ENCODE peak calls at places on chromosomes 2 and 18, in ten cellular contexts. O is activated CD8-positive, alpha-beta memory T cell treated with anti-CD3 and anti-CD28 coated beads, Interleukin-2, amount 10 ng/mL, durations not matched to agents 7 days and 5 days; X is left cardiac atrium; A is naive thymus-derived CD8-positive, alpha-beta T cell; C is upper lobe of left lung; S is activated T-helper 17 cell treated with anti-CD3 and anti-CD28 coated beads, Interleukin-2, amount 50 U/mL, for 72 hours; Z is sciatic nerve; K is esophagus mucosa; W is activated naive CD8-positive, alpha-beta T cell treated with anti-CD3 and anti-CD28 coated beads, Interleukin-2, amount 50 U/mL, for 24 hours; V is activated CD8-positive, alpha-beta T cell treated with anti-CD3 and anti-CD28 coated beads for 36 hours. L is an unnamed sample.

GRCh38 chr18:37403100-37403781 is 162.4 kb downstream of the CELF4 start:
- ATAC-seq in O (no peak), X (peak; percentile 94), A (no peak), C (peak; percentile 6), S (peak; percentile 13), Z (peak; percentile 35), K (peak; percentile 7), W (no peak), V (no peak), L (peak; percentile 63)

GRCh38 chr18:41982942-41983660 is 28.1 kb downstream of the PIK3C3 start:
- ATAC-seq in O (peak; percentile 72), X (no peak), A (no peak), C (no peak), S (peak; percentile 96), Z (no peak), K (no peak), W (peak; percentile 97), V (peak; percentile 95), L (no peak)

GRCh38 chr2:231068525-231069222 is 12.0 kb downstream of the PSMD1 start:
- ATAC-seq in O (peak; percentile 84), X (no peak), A (no peak), C (no peak), S (peak; percentile 98), Z (no peak), K (peak; percentile 47), W (peak; percentile 97), V (peak; percentile 67), L (no peak)

GRCh38 chr2:199977984-199978415 is 22.6 kb downstream of the MAIP1 start:
- ATAC-seq in O (peak; percentile 80), X (no peak), A (no peak), C (no peak), S (peak; percentile 91), Z (no peak), K (peak; percentile 96), W (peak; percentile 95), V (peak; percentile 84), L (no peak)

GRCh38 chr2:139685590-139685989 is 905.4 kb upstream of the NXPH2 start:
- ATAC-seq in O (no peak), X (no peak), A (no peak), C (no peak), S (no peak), Z (no peak), K (no peak), W (no peak), V (no peak), L (no peak)

GRCh38 chr2:108026095-108026794 is 39.9 kb downstream of the SLC5A7 start:
- ATAC-seq in O (no peak), X (no peak), A (no peak), C (no peak), S (no peak), Z (no peak), K (no peak), W (no peak), V (no peak), L (no peak)

GRCh38 chr2:85319811-85320210 is 8.0 kb downstream of the TGOLN2 start:
- ATAC-seq in O (no peak), X (no peak), A (no peak), C (no peak), S (no peak), Z (no peak), K (no peak), W (no peak), V (no peak), L (no peak)

GRCh38 chr2:20525041-20526035 is 78.5 kb downstream of the RHOB start:
- ATAC-seq in O (peak; percentile 45), X (peak; percentile 35), A (no peak), C (peak; percentile 81), S (peak; percentile 59), Z (peak; percentile 71), K (peak; percentile 59), W (peak; percentile 60), V (no peak), L (peak; percentile 88)

GRCh38 chr18:50749421-50749820 is 70.4 kb downstream of the MRO start:
- ATAC-seq in O (no peak), X (no peak), A (no peak), C (no peak), S (no peak), Z (no peak), K (no peak), W (no peak), V (no peak), L (no peak)

GRCh38 chr2:199710551-199710950 is 140.4 kb downstream of the FTCDNL1 start:
- ATAC-seq in O (no peak), X (no peak), A (no peak), C (no peak), S (no peak), Z (no peak), K (no peak), W (no peak), V (no peak), L (no peak)

GRCh38 chr2:216696751-216697560 is 1.6 kb upstream of the IGFBP5 start:
- ATAC-seq in O (no peak), X (no peak), A (no peak), C (no peak), S (no peak), Z (no peak), K (no peak), W (no peak), V (no peak), L (no peak)

GRCh38 chr2:10384089-10384734 is 63.9 kb downstream of the ODC1 start:
- ATAC-seq in O (no peak), X (no peak), A (no peak), C (no peak), S (no peak), Z (no peak), K (no peak), W (no peak), V (no peak), L (no peak)